ENCODE peak calls at places on chromosome 6, in seven cellular contexts. Y, X, P, F, O, I and Q are unnamed samples.
A peak's percentile ranks its signal among the peaks of the same experiment; 100 is the strongest.

GRCh38 chr6:113047148-113047547 is 700.0 kb downstream of the RFPL4B start:
- DNase-seq in Y (no peak), X (no peak), P (no peak), F (peak; percentile 89), O (no peak), I (no peak), Q (no peak)

GRCh38 chr6:32118782-32119628 is 9.0 kb downstream of the ATF6B start:
- DNase-seq in Y (peak; percentile 91), X (peak; percentile 70), P (peak; percentile 86), F (peak; percentile 85), O (peak; percentile 88), I (peak; percentile 95), Q (peak; percentile 70)

GRCh38 chr6:167226791-167227190 is 64.3 kb upstream of the UNC93A start:
- DNase-seq in Y (no peak), X (no peak), P (no peak), F (no peak), O (no peak), I (no peak), Q (no peak)

GRCh38 chr6:66930559-66931290 is 1223.7 kb upstream of the EYS start:
- DNase-seq in Y (no peak), X (no peak), P (no peak), F (peak; percentile 12), O (no peak), I (no peak), Q (no peak)

GRCh38 chr6:113586966-113587699 is 270.0 kb upstream of the MARCKS start:
- DNase-seq in Y (no peak), X (no peak), P (peak; percentile 75), F (no peak), O (no peak), I (no peak), Q (no peak)

GRCh38 chr6:156256161-156256560 is 521.0 kb upstream of the ARID1B start:
- DNase-seq in Y (no peak), X (no peak), P (no peak), F (no peak), O (no peak), I (no peak), Q (no peak)

GRCh38 chr6:80223743-80224212 is 117.3 kb downstream of the BCKDHB start:
- DNase-seq in Y (no peak), X (no peak), P (no peak), F (no peak), O (no peak), I (no peak), Q (no peak)

GRCh38 chr6:128742900-128743299 is 140.0 kb upstream of the LAMA2 start:
- DNase-seq in Y (no peak), X (no peak), P (no peak), F (no peak), O (no peak), I (no peak), Q (no peak)

GRCh38 chr6:75158176-75158575 is 47.7 kb downstream of the COL12A1 start:
- DNase-seq in Y (no peak), X (no peak), P (no peak), F (no peak), O (no peak), I (no peak), Q (no peak)

GRCh38 chr6:151807513-151808330 is at the start of gene ESR1:
- DNase-seq in Y (peak; percentile 90), X (no peak), P (peak; percentile 55), F (no peak), O (peak; percentile 23), I (peak; percentile 31), Q (no peak)

GRCh38 chr6:166752928-166753721 is 126.1 kb upstream of the RPS6KA2 start:
- DNase-seq in Y (no peak), X (no peak), P (no peak), F (peak; percentile 17), O (no peak), I (no peak), Q (no peak)

GRCh38 chr6:21079468-21080048 is 514.0 kb upstream of the SOX4 start:
- DNase-seq in Y (no peak), X (no peak), P (no peak), F (peak; percentile 20), O (no peak), I (no peak), Q (no peak)

GRCh38 chr6:34340906-34341480 is 51.5 kb downstream of the NUDT3 start:
- DNase-seq in Y (no peak), X (no peak), P (no peak), F (no peak), O (no peak), I (no peak), Q (no peak)

GRCh38 chr6:123380257-123380656 is 256.5 kb downstream of the TRDN start:
- DNase-seq in Y (no peak), X (no peak), P (peak; percentile 67), F (no peak), O (no peak), I (peak; percentile 35), Q (no peak)

GRCh38 chr6:54694928-54695532 is 151.5 kb upstream of the FAM83B start:
- DNase-seq in Y (no peak), X (no peak), P (no peak), F (no peak), O (no peak), I (no peak), Q (no peak)

GRCh38 chr6:112407191-112407590 is 60.1 kb downstream of the RFPL4B start:
- DNase-seq in Y (no peak), X (no peak), P (no peak), F (no peak), O (no peak), I (no peak), Q (no peak)

GRCh38 chr6:131041814-131042213 is 21.2 kb downstream of the EPB41L2 start:
- DNase-seq in Y (no peak), X (no peak), P (no peak), F (peak; percentile 37), O (no peak), I (no peak), Q (no peak)

GRCh38 chr6:75376347-75377024 is 91.9 kb upstream of the TMEM30A start:
- DNase-seq in Y (no peak), X (no peak), P (no peak), F (peak; percentile 60), O (no peak), I (no peak), Q (no peak)

GRCh38 chr6:20879526-20879925 is 345.3 kb downstream of the CDKAL1 start:
- DNase-seq in Y (no peak), X (no peak), P (peak; percentile 7), F (no peak), O (no peak), I (no peak), Q (no peak)

GRCh38 chr6:110331383-110331782 is 26.8 kb downstream of the METTL24 start:
- DNase-seq in Y (no peak), X (no peak), P (no peak), F (no peak), O (no peak), I (peak; percentile 51), Q (no peak)

GRCh38 chr6:16105874-16106273 is 23.0 kb upstream of the MYLIP start:
- DNase-seq in Y (no peak), X (no peak), P (no peak), F (peak; percentile 5), O (no peak), I (no peak), Q (no peak)

GRCh38 chr6:5968817-5969726 is 37.7 kb downstream of the NRN1 start:
- DNase-seq in Y (no peak), X (no peak), P (peak; percentile 9), F (no peak), O (peak; percentile 62), I (no peak), Q (no peak)

GRCh38 chr6:33983721-33984465 is 162.0 kb downstream of the GRM4 start:
- DNase-seq in Y (peak; percentile 27), X (no peak), P (no peak), F (no peak), O (no peak), I (peak; percentile 34), Q (no peak)

GRCh38 chr6:113632220-113632864 is 224.8 kb upstream of the MARCKS start:
- DNase-seq in Y (no peak), X (no peak), P (no peak), F (peak; percentile 88), O (peak; percentile 16), I (no peak), Q (peak; percentile 62)

GRCh38 chr6:84763397-84764331 is 734 bp downstream of the TBX18 start:
- DNase-seq in Y (no peak), X (no peak), P (peak; percentile 58), F (peak; percentile 14), O (peak; percentile 64), I (peak; percentile 73), Q (no peak)

GRCh38 chr6:1453024-1453423 is 63.6 kb downstream of the FOXF2 start:
- DNase-seq in Y (no peak), X (no peak), P (no peak), F (no peak), O (no peak), I (no peak), Q (no peak)

GRCh38 chr6:133817460-133818047 is 71.4 kb upstream of the TCF21 start:
- DNase-seq in Y (no peak), X (peak; percentile 15), P (no peak), F (no peak), O (no peak), I (peak; percentile 34), Q (no peak)

GRCh38 chr6:115396112-115396906 is 664.4 kb downstream of the FRK start:
- DNase-seq in Y (no peak), X (no peak), P (no peak), F (no peak), O (no peak), I (no peak), Q (no peak)

GRCh38 chr6:166512567-166512966 is 73.9 kb downstream of the RAMACL start:
- DNase-seq in Y (no peak), X (peak; percentile 36), P (no peak), F (no peak), O (no peak), I (peak; percentile 44), Q (peak; percentile 82)

DNA sequence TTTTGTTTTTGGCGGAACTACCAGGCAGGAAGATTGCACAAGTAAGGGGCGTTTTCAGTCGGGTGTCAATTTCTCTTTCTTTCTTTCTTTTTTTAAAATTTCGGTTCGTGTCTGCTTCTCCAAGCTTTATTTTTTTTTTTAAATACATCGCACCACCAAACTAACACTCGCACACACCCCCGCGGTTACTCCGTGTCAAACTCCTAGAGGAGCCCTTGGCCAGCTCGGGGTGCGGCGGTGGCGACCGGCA is 338 bp downstream of the UTRN start:
- DNase-seq in Y (peak; percentile 53), X (no peak), P (no peak), F (no peak), O (no peak), I (no peak), Q (no peak)
- H3K27ac ChIP-seq in Y (peak overlapping the region; percentile 97), X (no peak overlapping the region), P (peak overlapping the region; percentile 87), F (peak overlapping the region; percentile 84), O (peak overlapping the region; percentile 98), I (peak overlapping the region; percentile 72), Q (peak overlapping the region; percentile 81)

GRCh38 chr6:89706121-89706520 is 67.6 kb upstream of the LYRM2 start:
- DNase-seq in Y (no peak), X (no peak), P (no peak), F (no peak), O (no peak), I (no peak), Q (no peak)
- H3K36me3 ChIP-seq in Y (peaks cover 5% of the 10 kb centered on the region), X (peaks cover 37% of the 10 kb centered on the region), P (peaks cover 45% of the 10 kb centered on the region), F (peaks cover 16% of the 10 kb centered on the region), O (peaks cover 96% of the 10 kb centered on the region), I (peaks cover 61% of the 10 kb centered on the region), Q (no peaks in the 10 kb centered on the region)

GRCh38 chr6:108432792-108433191 is 127.9 kb upstream of the FOXO3 start:
- DNase-seq in Y (no peak), X (no peak), P (no peak), F (no peak), O (no peak), I (no peak), Q (no peak)
- TF ChIP-seq CTCF in Y (no peak), X (no peak), P (no peak), F (no peak), O (no peak), I (no peak), Q (no peak)

GRCh38 chr6:138593100-138593877 is 94.0 kb upstream of the NHSL1 start:
- DNase-seq in Y (no peak), X (no peak), P (no peak), F (peak; percentile 99), O (no peak), I (no peak), Q (peak; percentile 78)
- H3K27ac ChIP-seq in Y (peak overlapping the region; percentile 86), X (no peak overlapping the region), P (no peak overlapping the region), F (peak overlapping the region; percentile 79), O (peak overlapping the region; percentile 61), I (no peak overlapping the region), Q (peak overlapping the region; percentile 67)